ENCODE peak calls at places on chromosomes 3 and 15, in four cellular contexts. One of them, this sample, is unnamed.

GRCh38 chr3:53817809-53818208 is 28.4 kb downstream of the CHDH start:
- DNase-seq in AG10803: no peak
- DNase-seq in breast epithelium: no peak
- DNase-seq in fibroblast of mammary gland: no peak
- DNase-seq in this sample: no peak

GRCh38 chr3:135965129-135965505 is 411 bp upstream of the PPP2R3A start:
- DNase-seq in breast epithelium: no peak
- DNase-seq in AG10803: no peak
- DNase-seq in fibroblast of mammary gland: no peak
- DNase-seq in this sample: peak

GRCh38 chr3:172102123-172102882 is 62.9 kb downstream of the FNDC3B start:
- DNase-seq in AG10803: no peak
- DNase-seq in fibroblast of mammary gland: no peak
- DNase-seq in breast epithelium: no peak
- DNase-seq in this sample: no peak

GRCh38 chr3:98814799-98815450 is 51.8 kb downstream of the ST3GAL6 start:
- DNase-seq in AG10803: peak
- DNase-seq in fibroblast of mammary gland: peak
- DNase-seq in breast epithelium: no peak
- DNase-seq in this sample: peak

GRCh38 chr3:182902236-182902635 is 78.1 kb downstream of the DCUN1D1 start:
- DNase-seq in breast epithelium: no peak
- DNase-seq in fibroblast of mammary gland: no peak
- DNase-seq in AG10803: no peak
- DNase-seq in this sample: no peak

GRCh38 chr3:48788544-48789162 is 59.0 kb downstream of the PRKAR2A start:
- DNase-seq in breast epithelium: no peak
- DNase-seq in AG10803: no peak
- DNase-seq in fibroblast of mammary gland: no peak
- DNase-seq in this sample: no peak

GRCh38 chr3:50126287-50127211 is 28.6 kb upstream of the SEMA3F start:
- DNase-seq in breast epithelium: peak
- DNase-seq in fibroblast of mammary gland: no peak
- DNase-seq in AG10803: peak
- DNase-seq in this sample: no peak

GRCh38 chr15:71392821-71393220 is 277.6 kb downstream of the THSD4 start:
- DNase-seq in AG10803: no peak
- DNase-seq in fibroblast of mammary gland: no peak
- DNase-seq in breast epithelium: no peak
- DNase-seq in this sample: no peak

GRCh38 chr15:40894689-40895308 is 549 bp downstream of the VPS18 start:
- DNase-seq in AG10803: peak
- DNase-seq in fibroblast of mammary gland: peak
- DNase-seq in breast epithelium: no peak
- DNase-seq in this sample: peak

GRCh38 chr3:44476181-44476599 is 1.3 kb downstream of the ZNF445 start:
- DNase-seq in AG10803: peak
- DNase-seq in breast epithelium: no peak
- DNase-seq in fibroblast of mammary gland: peak
- DNase-seq in this sample: peak

GRCh38 chr3:134656211-134656800 is 5.5 kb upstream of the KY start:
- DNase-seq in fibroblast of mammary gland: no peak
- DNase-seq in breast epithelium: no peak
- DNase-seq in AG10803: no peak
- DNase-seq in this sample: no peak

GRCh38 chr3:170012683-170013400 is 25.0 kb upstream of the GPR160 start:
- DNase-seq in fibroblast of mammary gland: no peak
- DNase-seq in breast epithelium: no peak
- DNase-seq in AG10803: no peak
- DNase-seq in this sample: no peak

GRCh38 chr15:84727429-84727828 is 11.5 kb upstream of the SEC11A start:
- DNase-seq in fibroblast of mammary gland: no peak
- DNase-seq in AG10803: no peak
- DNase-seq in breast epithelium: no peak
- DNase-seq in this sample: no peak

GRCh38 chr3:127529346-127530188 is 61.0 kb downstream of the TPRA1 start:
- DNase-seq in fibroblast of mammary gland: no peak
- DNase-seq in breast epithelium: no peak
- DNase-seq in AG10803: no peak
- DNase-seq in this sample: no peak

GRCh38 chr15:67593561-67593960 is 51.1 kb downstream of the MAP2K5 start:
- DNase-seq in AG10803: no peak
- DNase-seq in fibroblast of mammary gland: no peak
- DNase-seq in breast epithelium: no peak
- DNase-seq in this sample: no peak
- H3K4me3 ChIP-seq in AG10803: no peak
- H3K4me3 ChIP-seq in fibroblast of mammary gland: no peak
- H3K4me3 ChIP-seq in breast epithelium: no peak
- H3K4me3 ChIP-seq in this sample: no peak

GRCh38 chr3:100141576-100141975 is 27.3 kb upstream of the FILIP1L start:
- DNase-seq in fibroblast of mammary gland: peak
- DNase-seq in breast epithelium: no peak
- DNase-seq in AG10803: peak
- DNase-seq in this sample: no peak
- H3K4me3 ChIP-seq in fibroblast of mammary gland: no peak
- H3K4me3 ChIP-seq in breast epithelium: no peak
- H3K4me3 ChIP-seq in AG10803: no peak
- H3K4me3 ChIP-seq in this sample: no peak

GRCh38 chr3:158847466-158847849 is 45.6 kb downstream of the MFSD1 start:
- DNase-seq in AG10803: peak
- DNase-seq in fibroblast of mammary gland: peak
- DNase-seq in breast epithelium: no peak
- DNase-seq in this sample: no peak
- H3K4me3 ChIP-seq in AG10803: no peak
- H3K4me3 ChIP-seq in fibroblast of mammary gland: no peak
- H3K4me3 ChIP-seq in breast epithelium: no peak
- H3K4me3 ChIP-seq in this sample: no peak

GRCh38 chr3:190601597-190601996 is 87.7 kb downstream of the IL1RAP start:
- DNase-seq in fibroblast of mammary gland: no peak
- DNase-seq in breast epithelium: no peak
- DNase-seq in AG10803: no peak
- DNase-seq in this sample: no peak

GRCh38 chr3:190608850-190609589 is 95.1 kb downstream of the IL1RAP start:
- DNase-seq in breast epithelium: no peak
- DNase-seq in fibroblast of mammary gland: no peak
- DNase-seq in AG10803: no peak
- DNase-seq in this sample: no peak

GRCh38 chr3:190605385-190605784 is 91.5 kb downstream of the IL1RAP start:
- DNase-seq in fibroblast of mammary gland: no peak
- DNase-seq in AG10803: no peak
- DNase-seq in breast epithelium: no peak
- DNase-seq in this sample: no peak

GRCh38 chr3:190606596-190606995 is 92.7 kb downstream of the IL1RAP start:
- DNase-seq in AG10803: no peak
- DNase-seq in breast epithelium: no peak
- DNase-seq in fibroblast of mammary gland: no peak
- DNase-seq in this sample: no peak
- H3K4me3 ChIP-seq in AG10803: no peak
- H3K4me3 ChIP-seq in breast epithelium: no peak
- H3K4me3 ChIP-seq in fibroblast of mammary gland: no peak
- H3K4me3 ChIP-seq in this sample: no peak